ENCODE peak calls at places on chromosomes 5 and 9, in ten cellular contexts. One of them, this sample, is unnamed.

GRCh38 chr5:95835682-95836405 is 13.3 kb upstream of the GLRX start:
- DNase-seq in breast epithelium: no peak
- DNase-seq in stimulated activated CD4-positive, alpha-beta T cell treated with anti-CD3 and anti-CD28 coated beads, Interleukin-4, amount 100 ng/mL, for 24 hours: peak
- DNase-seq in midbrain: no peak
- DNase-seq in mesenchymal stem cell: no peak
- DNase-seq in non-pigmented ciliary epithelial cell: no peak
- DNase-seq in fibroblast of the aortic adventitia: no peak
- DNase-seq in COR-L47: no peak
- DNase-seq in lower lobe of right lung: no peak
- DNase-seq in activated naive CD8-positive, alpha-beta T cell treated with anti-CD3 and anti-CD28 coated beads for 36 hours: no peak
- DNase-seq in this sample: no peak

GRCh38 chr9:96566401-96567202 is 53.0 kb downstream of the CDC14B start:
- DNase-seq in COR-L47: peak
- DNase-seq in stimulated activated CD4-positive, alpha-beta T cell treated with anti-CD3 and anti-CD28 coated beads, Interleukin-4, amount 100 ng/mL, for 24 hours: peak
- DNase-seq in fibroblast of the aortic adventitia: peak
- DNase-seq in lower lobe of right lung: peak
- DNase-seq in midbrain: peak
- DNase-seq in mesenchymal stem cell: peak
- DNase-seq in non-pigmented ciliary epithelial cell: no peak
- DNase-seq in breast epithelium: peak
- DNase-seq in activated naive CD8-positive, alpha-beta T cell treated with anti-CD3 and anti-CD28 coated beads for 36 hours: peak
- DNase-seq in this sample: peak

GRCh38 chr5:57209316-57210040 is 35.6 kb downstream of the GPBP1 start:
- DNase-seq in mesenchymal stem cell: peak
- DNase-seq in COR-L47: no peak
- DNase-seq in lower lobe of right lung: no peak
- DNase-seq in fibroblast of the aortic adventitia: peak
- DNase-seq in non-pigmented ciliary epithelial cell: no peak
- DNase-seq in midbrain: no peak
- DNase-seq in breast epithelium: no peak
- DNase-seq in stimulated activated CD4-positive, alpha-beta T cell treated with anti-CD3 and anti-CD28 coated beads, Interleukin-4, amount 100 ng/mL, for 24 hours: no peak
- DNase-seq in activated naive CD8-positive, alpha-beta T cell treated with anti-CD3 and anti-CD28 coated beads for 36 hours: no peak
- DNase-seq in this sample: no peak

GRCh38 chr9:132977626-132978450 is 656 bp upstream of the GFI1B start:
- DNase-seq in lower lobe of right lung: peak
- DNase-seq in stimulated activated CD4-positive, alpha-beta T cell treated with anti-CD3 and anti-CD28 coated beads, Interleukin-4, amount 100 ng/mL, for 24 hours: peak
- DNase-seq in activated naive CD8-positive, alpha-beta T cell treated with anti-CD3 and anti-CD28 coated beads for 36 hours: peak
- DNase-seq in midbrain: peak
- DNase-seq in non-pigmented ciliary epithelial cell: peak
- DNase-seq in breast epithelium: no peak
- DNase-seq in fibroblast of the aortic adventitia: peak
- DNase-seq in mesenchymal stem cell: peak
- DNase-seq in COR-L47: peak
- DNase-seq in this sample: peak

GRCh38 chr9:35611230-35611797 is 6.3 kb downstream of the TESK1 start:
- DNase-seq in breast epithelium: no peak
- DNase-seq in stimulated activated CD4-positive, alpha-beta T cell treated with anti-CD3 and anti-CD28 coated beads, Interleukin-4, amount 100 ng/mL, for 24 hours: peak
- DNase-seq in COR-L47: peak
- DNase-seq in lower lobe of right lung: no peak
- DNase-seq in activated naive CD8-positive, alpha-beta T cell treated with anti-CD3 and anti-CD28 coated beads for 36 hours: peak
- DNase-seq in midbrain: peak
- DNase-seq in fibroblast of the aortic adventitia: peak
- DNase-seq in non-pigmented ciliary epithelial cell: no peak
- DNase-seq in mesenchymal stem cell: peak
- DNase-seq in this sample: peak

GRCh38 chr5:63145167-63145566 is 566.5 kb downstream of the LRRC70 start:
- DNase-seq in stimulated activated CD4-positive, alpha-beta T cell treated with anti-CD3 and anti-CD28 coated beads, Interleukin-4, amount 100 ng/mL, for 24 hours: no peak
- DNase-seq in COR-L47: no peak
- DNase-seq in activated naive CD8-positive, alpha-beta T cell treated with anti-CD3 and anti-CD28 coated beads for 36 hours: no peak
- DNase-seq in mesenchymal stem cell: no peak
- DNase-seq in lower lobe of right lung: no peak
- DNase-seq in breast epithelium: no peak
- DNase-seq in fibroblast of the aortic adventitia: peak
- DNase-seq in midbrain: no peak
- DNase-seq in non-pigmented ciliary epithelial cell: no peak
- DNase-seq in this sample: no peak

GRCh38 chr9:124514125-124514524 is 6.9 kb upstream of the NR5A1 start:
- DNase-seq in stimulated activated CD4-positive, alpha-beta T cell treated with anti-CD3 and anti-CD28 coated beads, Interleukin-4, amount 100 ng/mL, for 24 hours: no peak
- DNase-seq in lower lobe of right lung: no peak
- DNase-seq in fibroblast of the aortic adventitia: no peak
- DNase-seq in non-pigmented ciliary epithelial cell: no peak
- DNase-seq in breast epithelium: no peak
- DNase-seq in midbrain: no peak
- DNase-seq in activated naive CD8-positive, alpha-beta T cell treated with anti-CD3 and anti-CD28 coated beads for 36 hours: no peak
- DNase-seq in mesenchymal stem cell: no peak
- DNase-seq in COR-L47: no peak
- DNase-seq in this sample: no peak

GRCh38 chr9:80839821-80840670 is 849.3 kb downstream of the TLE1 start:
- DNase-seq in midbrain: no peak
- DNase-seq in activated naive CD8-positive, alpha-beta T cell treated with anti-CD3 and anti-CD28 coated beads for 36 hours: no peak
- DNase-seq in lower lobe of right lung: no peak
- DNase-seq in fibroblast of the aortic adventitia: no peak
- DNase-seq in stimulated activated CD4-positive, alpha-beta T cell treated with anti-CD3 and anti-CD28 coated beads, Interleukin-4, amount 100 ng/mL, for 24 hours: no peak
- DNase-seq in COR-L47: no peak
- DNase-seq in non-pigmented ciliary epithelial cell: no peak
- DNase-seq in mesenchymal stem cell: no peak
- DNase-seq in breast epithelium: no peak
- DNase-seq in this sample: no peak

GRCh38 chr5:139131062-139131856 is 66.9 kb downstream of the SIL1 start:
- DNase-seq in non-pigmented ciliary epithelial cell: no peak
- DNase-seq in mesenchymal stem cell: peak
- DNase-seq in breast epithelium: no peak
- DNase-seq in fibroblast of the aortic adventitia: peak
- DNase-seq in stimulated activated CD4-positive, alpha-beta T cell treated with anti-CD3 and anti-CD28 coated beads, Interleukin-4, amount 100 ng/mL, for 24 hours: no peak
- DNase-seq in lower lobe of right lung: no peak
- DNase-seq in activated naive CD8-positive, alpha-beta T cell treated with anti-CD3 and anti-CD28 coated beads for 36 hours: no peak
- DNase-seq in COR-L47: peak
- DNase-seq in midbrain: peak
- DNase-seq in this sample: peak

GRCh38 chr9:134531251-134531970 is 110.2 kb upstream of the COL5A1 start:
- DNase-seq in mesenchymal stem cell: peak
- DNase-seq in lower lobe of right lung: no peak
- DNase-seq in activated naive CD8-positive, alpha-beta T cell treated with anti-CD3 and anti-CD28 coated beads for 36 hours: no peak
- DNase-seq in non-pigmented ciliary epithelial cell: no peak
- DNase-seq in fibroblast of the aortic adventitia: peak
- DNase-seq in midbrain: no peak
- DNase-seq in COR-L47: no peak
- DNase-seq in breast epithelium: peak
- DNase-seq in stimulated activated CD4-positive, alpha-beta T cell treated with anti-CD3 and anti-CD28 coated beads, Interleukin-4, amount 100 ng/mL, for 24 hours: no peak
- DNase-seq in this sample: no peak

GRCh38 chr9:97985058-97985861 is 2.1 kb downstream of the ANP32B start:
- DNase-seq in fibroblast of the aortic adventitia: peak
- DNase-seq in mesenchymal stem cell: peak
- DNase-seq in non-pigmented ciliary epithelial cell: no peak
- DNase-seq in COR-L47: peak
- DNase-seq in breast epithelium: peak
- DNase-seq in midbrain: no peak
- DNase-seq in lower lobe of right lung: no peak
- DNase-seq in stimulated activated CD4-positive, alpha-beta T cell treated with anti-CD3 and anti-CD28 coated beads, Interleukin-4, amount 100 ng/mL, for 24 hours: peak
- DNase-seq in activated naive CD8-positive, alpha-beta T cell treated with anti-CD3 and anti-CD28 coated beads for 36 hours: peak
- DNase-seq in this sample: peak

GRCh38 chr5:158639876-158640570 is 459.7 kb downstream of the EBF1 start:
- DNase-seq in midbrain: no peak
- DNase-seq in activated naive CD8-positive, alpha-beta T cell treated with anti-CD3 and anti-CD28 coated beads for 36 hours: no peak
- DNase-seq in COR-L47: no peak
- DNase-seq in fibroblast of the aortic adventitia: peak
- DNase-seq in mesenchymal stem cell: no peak
- DNase-seq in non-pigmented ciliary epithelial cell: no peak
- DNase-seq in lower lobe of right lung: no peak
- DNase-seq in breast epithelium: no peak
- DNase-seq in stimulated activated CD4-positive, alpha-beta T cell treated with anti-CD3 and anti-CD28 coated beads, Interleukin-4, amount 100 ng/mL, for 24 hours: no peak
- DNase-seq in this sample: no peak

GRCh38 chr5:8332666-8333444 is 463.9 kb downstream of the MTRR start:
- DNase-seq in COR-L47: no peak
- DNase-seq in fibroblast of the aortic adventitia: no peak
- DNase-seq in lower lobe of right lung: no peak
- DNase-seq in non-pigmented ciliary epithelial cell: no peak
- DNase-seq in activated naive CD8-positive, alpha-beta T cell treated with anti-CD3 and anti-CD28 coated beads for 36 hours: no peak
- DNase-seq in stimulated activated CD4-positive, alpha-beta T cell treated with anti-CD3 and anti-CD28 coated beads, Interleukin-4, amount 100 ng/mL, for 24 hours: no peak
- DNase-seq in breast epithelium: no peak
- DNase-seq in mesenchymal stem cell: no peak
- DNase-seq in midbrain: no peak
- DNase-seq in this sample: no peak

GRCh38 chr9:127149010-127149409 is 26.6 kb upstream of the ANGPTL2 start:
- DNase-seq in COR-L47: no peak
- DNase-seq in fibroblast of the aortic adventitia: no peak
- DNase-seq in mesenchymal stem cell: no peak
- DNase-seq in non-pigmented ciliary epithelial cell: no peak
- DNase-seq in stimulated activated CD4-positive, alpha-beta T cell treated with anti-CD3 and anti-CD28 coated beads, Interleukin-4, amount 100 ng/mL, for 24 hours: no peak
- DNase-seq in breast epithelium: no peak
- DNase-seq in midbrain: no peak
- DNase-seq in lower lobe of right lung: no peak
- DNase-seq in activated naive CD8-positive, alpha-beta T cell treated with anti-CD3 and anti-CD28 coated beads for 36 hours: no peak
- DNase-seq in this sample: no peak

GRCh38 chr5:122751293-122751753 is 23.6 kb upstream of the SNX2 start:
- DNase-seq in non-pigmented ciliary epithelial cell: no peak
- DNase-seq in breast epithelium: no peak
- DNase-seq in COR-L47: no peak
- DNase-seq in stimulated activated CD4-positive, alpha-beta T cell treated with anti-CD3 and anti-CD28 coated beads, Interleukin-4, amount 100 ng/mL, for 24 hours: no peak
- DNase-seq in mesenchymal stem cell: peak
- DNase-seq in fibroblast of the aortic adventitia: peak
- DNase-seq in lower lobe of right lung: no peak
- DNase-seq in activated naive CD8-positive, alpha-beta T cell treated with anti-CD3 and anti-CD28 coated beads for 36 hours: no peak
- DNase-seq in midbrain: no peak
- DNase-seq in this sample: no peak

GRCh38 chr5:86665984-86666760 is 48.4 kb downstream of the COX7C start:
- DNase-seq in mesenchymal stem cell: no peak
- DNase-seq in breast epithelium: no peak
- DNase-seq in midbrain: no peak
- DNase-seq in COR-L47: no peak
- DNase-seq in activated naive CD8-positive, alpha-beta T cell treated with anti-CD3 and anti-CD28 coated beads for 36 hours: peak
- DNase-seq in fibroblast of the aortic adventitia: no peak
- DNase-seq in lower lobe of right lung: no peak
- DNase-seq in non-pigmented ciliary epithelial cell: no peak
- DNase-seq in stimulated activated CD4-positive, alpha-beta T cell treated with anti-CD3 and anti-CD28 coated beads, Interleukin-4, amount 100 ng/mL, for 24 hours: peak
- DNase-seq in this sample: peak

GRCh38 chr5:161414037-161414436 is 132.5 kb downstream of the GABRB2 start:
- DNase-seq in mesenchymal stem cell: no peak
- DNase-seq in stimulated activated CD4-positive, alpha-beta T cell treated with anti-CD3 and anti-CD28 coated beads, Interleukin-4, amount 100 ng/mL, for 24 hours: no peak
- DNase-seq in COR-L47: no peak
- DNase-seq in lower lobe of right lung: no peak
- DNase-seq in fibroblast of the aortic adventitia: no peak
- DNase-seq in activated naive CD8-positive, alpha-beta T cell treated with anti-CD3 and anti-CD28 coated beads for 36 hours: no peak
- DNase-seq in breast epithelium: no peak
- DNase-seq in non-pigmented ciliary epithelial cell: no peak
- DNase-seq in midbrain: no peak
- DNase-seq in this sample: no peak

GRCh38 chr5:3351581-3352442 is 243.8 kb upstream of the IRX1 start:
- DNase-seq in non-pigmented ciliary epithelial cell: no peak
- DNase-seq in COR-L47: no peak
- DNase-seq in mesenchymal stem cell: no peak
- DNase-seq in fibroblast of the aortic adventitia: no peak
- DNase-seq in activated naive CD8-positive, alpha-beta T cell treated with anti-CD3 and anti-CD28 coated beads for 36 hours: no peak
- DNase-seq in stimulated activated CD4-positive, alpha-beta T cell treated with anti-CD3 and anti-CD28 coated beads, Interleukin-4, amount 100 ng/mL, for 24 hours: no peak
- DNase-seq in lower lobe of right lung: no peak
- DNase-seq in breast epithelium: no peak
- DNase-seq in midbrain: no peak
- DNase-seq in this sample: no peak

GRCh38 chr9:130847306-130848217 is 12.5 kb downstream of the ABL1 start:
- DNase-seq in COR-L47: no peak
- DNase-seq in stimulated activated CD4-positive, alpha-beta T cell treated with anti-CD3 and anti-CD28 coated beads, Interleukin-4, amount 100 ng/mL, for 24 hours: no peak
- DNase-seq in breast epithelium: no peak
- DNase-seq in non-pigmented ciliary epithelial cell: peak
- DNase-seq in fibroblast of the aortic adventitia: peak
- DNase-seq in activated naive CD8-positive, alpha-beta T cell treated with anti-CD3 and anti-CD28 coated beads for 36 hours: no peak
- DNase-seq in mesenchymal stem cell: peak
- DNase-seq in lower lobe of right lung: no peak
- DNase-seq in midbrain: no peak
- DNase-seq in this sample: no peak